ENCODE peak calls at places on chromosomes 5 and 9, in nine cellular contexts. J is thoracic aorta; N is A549; E is dorsolateral prefrontal cortex; T is CD8-positive, alpha-beta T cell; P is CD8-positive, alpha-beta memory T cell; K is fibroblast of mammary gland; S is uterus; Z is fibroblast of pulmonary artery. V is an unnamed sample.

GRCh38 chr5:40694433-40694832 is 14.7 kb downstream of the PTGER4 start:
- DNase-seq in J (no peak), N (no peak), E (no peak), T (no peak), P (no peak), K (no peak), S (no peak), Z (no peak), V (no peak)

GRCh38 chr5:53170748-53171349 is 61.3 kb upstream of the MOCS2 start:
- DNase-seq in J (no peak), N (peak; percentile 18), E (no peak), T (no peak), P (no peak), K (peak; percentile 58), S (no peak), Z (peak; percentile 66), V (peak; percentile 37)

GRCh38 chr9:84322830-84323229 is 17.7 kb downstream of the SLC28A3 start:
- DNase-seq in J (no peak), N (no peak), E (no peak), T (no peak), P (no peak), K (peak; percentile 80), S (no peak), Z (peak; percentile 63), V (no peak)

GRCh38 chr9:20640331-20641187 is 18.3 kb upstream of the MLLT3 start:
- DNase-seq in J (no peak), N (no peak), E (peak; percentile 76), T (peak; percentile 87), P (peak; percentile 56), K (peak; percentile 53), S (no peak), Z (peak; percentile 25), V (peak; percentile 99)

GRCh38 chr5:67510204-67510603 is 313.6 kb upstream of the CD180 start:
- DNase-seq in J (no peak), N (no peak), E (no peak), T (no peak), P (no peak), K (peak; percentile 10), S (no peak), Z (no peak), V (no peak)

GRCh38 chr9:112355305-112355953 is 22.0 kb upstream of the PTBP3 start:
- DNase-seq in J (no peak), N (no peak), E (no peak), T (no peak), P (no peak), K (no peak), S (peak; percentile 32), Z (peak; percentile 56), V (peak; percentile 32)

GRCh38 chr9:90855208-90856000 is 53.8 kb downstream of the SYK start:
- DNase-seq in J (no peak), N (no peak), E (no peak), T (no peak), P (no peak), K (no peak), S (no peak), Z (no peak), V (no peak)

GRCh38 chr5:35785601-35786085 is 71.0 kb upstream of the IL7R start:
- DNase-seq in J (no peak), N (no peak), E (no peak), T (peak; percentile 26), P (no peak), K (peak; percentile 30), S (no peak), Z (no peak), V (no peak)

GRCh38 chr5:117594165-117594564 is 1019.5 kb upstream of the SEMA6A start:
- DNase-seq in J (no peak), N (no peak), E (peak; percentile 7), T (no peak), P (no peak), K (peak; percentile 2), S (no peak), Z (peak; percentile 88), V (no peak)

GRCh38 chr5:103598997-103599556 is 36.5 kb upstream of the NUDT12 start:
- DNase-seq in J (no peak), N (no peak), E (no peak), T (no peak), P (no peak), K (peak; percentile 21), S (no peak), Z (no peak), V (no peak)

GRCh38 chr5:149391524-149391923 is 12.4 kb upstream of the IL17B start:
- DNase-seq in J (no peak), N (no peak), E (no peak), T (no peak), P (no peak), K (no peak), S (no peak), Z (no peak), V (no peak)
- H3K4me3 ChIP-seq in J (no peak overlapping the region), N (no peak overlapping the region), E (no peak overlapping the region), T (no peak overlapping the region), P (no peak overlapping the region), K (no peak overlapping the region), S (no peak overlapping the region), Z (no peak overlapping the region), V (no peak overlapping the region)

GRCh38 chr5:11905209-11905608 is 963 bp upstream of the CTNND2 start:
- DNase-seq in J (no peak), N (no peak), E (no peak), T (no peak), P (no peak), K (no peak), S (no peak), Z (no peak), V (no peak)
- H3K4me3 ChIP-seq in J (no peak overlapping the region), N (no peak overlapping the region), E (no peak overlapping the region), T (no peak overlapping the region), P (no peak overlapping the region), K (no peak overlapping the region), S (no peak overlapping the region), Z (no peak overlapping the region), V (no peak overlapping the region)

GRCh38 chr5:7393921-7394799 is 1.8 kb upstream of the ADCY2 start:
- DNase-seq in J (no peak), N (no peak), E (no peak), T (no peak), P (no peak), K (no peak), S (no peak), Z (no peak), V (no peak)
- H3K4me3 ChIP-seq in J (no peak overlapping the region), N (no peak overlapping the region), E (no peak overlapping the region), T (no peak overlapping the region), P (no peak overlapping the region), K (no peak overlapping the region), S (no peak overlapping the region), Z (no peak overlapping the region), V (no peak overlapping the region)

DNA sequence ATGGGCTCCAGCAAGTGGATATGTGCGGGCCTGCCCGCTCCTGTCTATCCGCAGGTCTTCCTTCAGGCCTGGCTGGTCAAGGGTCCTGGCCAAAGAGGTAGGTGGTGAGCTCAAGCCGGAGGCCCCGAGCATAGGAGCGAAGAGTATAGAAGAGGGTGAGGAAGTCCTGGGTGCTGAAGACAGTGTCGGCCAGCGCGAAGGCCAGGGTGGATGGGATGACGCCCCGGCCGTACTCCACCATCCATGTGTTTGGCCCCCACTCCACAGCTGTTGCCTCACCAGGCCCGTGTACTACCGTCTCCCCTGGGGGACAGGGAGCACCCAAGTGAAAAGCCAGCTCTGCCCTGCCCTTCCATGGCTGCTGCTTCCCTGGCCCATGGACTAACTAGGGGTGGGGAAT is 2.0 kb downstream of the SIGMAR1 start:
- DNase-seq in J (no peak), N (no peak), E (no peak), T (no peak), P (no peak), K (no peak), S (no peak), Z (no peak), V (no peak)
- H3K4me3 ChIP-seq in J (no peak overlapping the region), N (no peak overlapping the region), E (no peak overlapping the region), T (no peak overlapping the region), P (no peak overlapping the region), K (no peak overlapping the region), S (no peak overlapping the region), Z (no peak overlapping the region), V (no peak overlapping the region)

GRCh38 chr5:138979684-138980275 is 104.6 kb upstream of the LRRTM2 start:
- DNase-seq in J (no peak), N (no peak), E (no peak), T (peak; percentile 17), P (peak; percentile 2), K (no peak), S (no peak), Z (no peak), V (peak; percentile 87)

GRCh38 chr5:138975098-138975847 is 100.1 kb upstream of the LRRTM2 start:
- DNase-seq in J (no peak), N (no peak), E (no peak), T (no peak), P (no peak), K (peak; percentile 88), S (peak; percentile 75), Z (peak; percentile 94), V (no peak)

GRCh38 chr5:138981131-138981530 is 106.0 kb upstream of the LRRTM2 start:
- DNase-seq in J (no peak), N (no peak), E (no peak), T (no peak), P (no peak), K (peak; percentile 47), S (no peak), Z (peak; percentile 71), V (no peak)

GRCh38 chr5:138981606-138982005 is 106.5 kb upstream of the LRRTM2 start:
- DNase-seq in J (no peak), N (no peak), E (peak; percentile 48), T (no peak), P (no peak), K (peak; percentile 35), S (no peak), Z (peak; percentile 18), V (peak; percentile 90)

DNA sequence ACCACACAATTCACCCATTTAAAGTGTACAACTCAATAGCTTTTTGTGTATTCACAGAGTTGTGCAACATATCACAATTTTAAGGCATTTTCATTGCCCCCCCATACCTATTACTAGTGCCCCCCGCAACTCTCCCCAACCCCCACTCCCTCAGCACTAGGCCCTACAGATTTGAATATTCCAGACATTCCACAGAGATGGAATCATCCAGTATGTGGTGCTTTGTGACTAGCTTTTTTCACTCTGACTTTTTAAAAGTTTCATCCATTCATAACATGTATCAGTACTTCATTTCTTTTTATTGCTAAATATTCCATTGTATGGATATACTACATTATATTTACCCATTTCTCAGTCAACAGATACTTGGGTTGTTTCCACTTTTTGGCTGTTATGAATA is 103.0 kb upstream of the LRRTM2 start:
- DNase-seq in J (no peak), N (no peak), E (no peak), T (no peak), P (no peak), K (no peak), S (no peak), Z (peak; percentile 18), V (no peak)
- H3K4me3 ChIP-seq in J (no peak overlapping the region), N (no peak overlapping the region), E (no peak overlapping the region), T (no peak overlapping the region), P (no peak overlapping the region), K (no peak overlapping the region), S (no peak overlapping the region), Z (no peak overlapping the region), V (no peak overlapping the region)

V was measured in Jurkat, Clone E6-1.